ENCODE peak calls at places on chromosomes 16 and 17, in eight cellular contexts. One of them, this sample, is unnamed.
A peak's percentile ranks its signal among the peaks of the same experiment; 100 is the strongest.

GRCh38 chr16:48250520-48251278 is 3.4 kb upstream of the ABCC11 start:
- DNase-seq in HS-5: no peak
- DNase-seq in fibroblast of the aortic adventitia: no peak
- DNase-seq in GM19239: no peak
- DNase-seq in Ammon's horn: no peak
- DNase-seq in left kidney: no peak
- DNase-seq in CD14-positive monocyte: no peak
- DNase-seq in DMS79 treated with DMSO at 0.1 percent for 48 hours: no peak
- DNase-seq in this sample: no peak

GRCh38 chr17:81510798-81511549 is 1.6 kb downstream of the ACTG1 start:
- DNase-seq in GM19239: no peak
- DNase-seq in left kidney: peak; percentile 44
- DNase-seq in DMS79 treated with DMSO at 0.1 percent for 48 hours: no peak
- DNase-seq in fibroblast of the aortic adventitia: peak; percentile 49
- DNase-seq in HS-5: no peak
- DNase-seq in CD14-positive monocyte: no peak
- DNase-seq in Ammon's horn: no peak
- DNase-seq in this sample: no peak

GRCh38 chr16:67406628-67407027 is 9.6 kb downstream of the ZDHHC1 start:
- DNase-seq in fibroblast of the aortic adventitia: peak; percentile 82
- DNase-seq in HS-5: peak; percentile 68
- DNase-seq in DMS79 treated with DMSO at 0.1 percent for 48 hours: no peak
- DNase-seq in Ammon's horn: peak; percentile 49
- DNase-seq in CD14-positive monocyte: no peak
- DNase-seq in left kidney: no peak
- DNase-seq in GM19239: no peak
- DNase-seq in this sample: no peak

GRCh38 chr16:83698964-83699363 is 108.8 kb upstream of the HSBP1 start:
- DNase-seq in GM19239: no peak
- DNase-seq in HS-5: no peak
- DNase-seq in Ammon's horn: no peak
- DNase-seq in fibroblast of the aortic adventitia: no peak
- DNase-seq in left kidney: no peak
- DNase-seq in CD14-positive monocyte: no peak
- DNase-seq in DMS79 treated with DMSO at 0.1 percent for 48 hours: no peak
- DNase-seq in this sample: no peak

GRCh38 chr17:7512105-7512504 is 27.9 kb downstream of the POLR2A start:
- DNase-seq in HS-5: no peak
- DNase-seq in DMS79 treated with DMSO at 0.1 percent for 48 hours: no peak
- DNase-seq in GM19239: no peak
- DNase-seq in left kidney: no peak
- DNase-seq in Ammon's horn: no peak
- DNase-seq in CD14-positive monocyte: no peak
- DNase-seq in fibroblast of the aortic adventitia: no peak
- DNase-seq in this sample: no peak

GRCh38 chr16:85380002-85380395 is 233.1 kb upstream of the GSE1 start:
- DNase-seq in fibroblast of the aortic adventitia: no peak
- DNase-seq in Ammon's horn: no peak
- DNase-seq in HS-5: no peak
- DNase-seq in CD14-positive monocyte: no peak
- DNase-seq in left kidney: no peak
- DNase-seq in GM19239: no peak
- DNase-seq in DMS79 treated with DMSO at 0.1 percent for 48 hours: no peak
- DNase-seq in this sample: no peak

GRCh38 chr16:22318690-22319358 is 21.6 kb downstream of the POLR3E start:
- DNase-seq in GM19239: peak; percentile 29
- DNase-seq in CD14-positive monocyte: no peak
- DNase-seq in HS-5: no peak
- DNase-seq in fibroblast of the aortic adventitia: peak; percentile 25
- DNase-seq in left kidney: no peak
- DNase-seq in Ammon's horn: no peak
- DNase-seq in DMS79 treated with DMSO at 0.1 percent for 48 hours: no peak
- DNase-seq in this sample: peak; percentile 72

GRCh38 chr17:74163271-74163821 is 40.1 kb upstream of the RPL38 start:
- DNase-seq in HS-5: no peak
- DNase-seq in GM19239: no peak
- DNase-seq in fibroblast of the aortic adventitia: no peak
- DNase-seq in CD14-positive monocyte: no peak
- DNase-seq in Ammon's horn: peak; percentile 30
- DNase-seq in left kidney: peak; percentile 63
- DNase-seq in DMS79 treated with DMSO at 0.1 percent for 48 hours: no peak
- DNase-seq in this sample: no peak

GRCh38 chr17:67475161-67475887 is 98.2 kb downstream of the PITPNC1 start:
- DNase-seq in Ammon's horn: peak; percentile 95
- DNase-seq in left kidney: peak; percentile 90
- DNase-seq in DMS79 treated with DMSO at 0.1 percent for 48 hours: peak; percentile 57
- DNase-seq in fibroblast of the aortic adventitia: peak; percentile 79
- DNase-seq in HS-5: no peak
- DNase-seq in CD14-positive monocyte: peak; percentile 80
- DNase-seq in GM19239: peak; percentile 57
- DNase-seq in this sample: peak; percentile 83

GRCh38 chr17:68599091-68599872 is 1.9 kb downstream of the FAM20A start:
- DNase-seq in DMS79 treated with DMSO at 0.1 percent for 48 hours: no peak
- DNase-seq in left kidney: peak; percentile 34
- DNase-seq in CD14-positive monocyte: no peak
- DNase-seq in Ammon's horn: no peak
- DNase-seq in HS-5: peak; percentile 80
- DNase-seq in fibroblast of the aortic adventitia: peak; percentile 84
- DNase-seq in GM19239: no peak
- DNase-seq in this sample: no peak

This sample was measured in stimulated activated naive CD8-positive, alpha-beta T cell treated with anti-CD3 and anti-CD28 coated beads, Interleukin-15, Interleukin-2, amounts not matched to agents 100 U/mL and 50 U/mL, for 24 hours.